ENCODE peak calls at places on chromosomes 16 and 17, in five cellular contexts. L is effector CD4-positive, alpha-beta T cell; G is stimulated activated CD4-positive, alpha-beta T cell treated with anti-CD3 and anti-CD28 coated beads, Interleukin-1b, Interleukin-23, amount 100 ng/mL, for 48 hours; A is mucosa of gallbladder; P is activated CD4-positive, alpha-beta T cell treated with anti-CD3 and anti-CD28 coated beads, Interleukin-2, amount 50 U/mL, for 48 hours. Z is an unnamed sample.

GRCh38 chr16:58661199-58661830 is 23.3 kb downstream of the SLC38A7 start:
- DNase-seq in L (no peak), G (peak), A (peak), P (no peak), Z (peak)

GRCh38 chr17:1095093-1095852 is 84.5 kb downstream of the ABR start:
- DNase-seq in L (no peak), G (no peak), A (no peak), P (no peak), Z (no peak)

GRCh38 chr16:65991149-65991701 is 375.3 kb upstream of the CDH5 start:
- DNase-seq in L (no peak), G (no peak), A (no peak), P (no peak), Z (no peak)

GRCh38 chr16:50292566-50292948 is 26.2 kb downstream of the ADCY7 start:
- DNase-seq in L (no peak), G (no peak), A (no peak), P (no peak), Z (no peak)

GRCh38 chr17:50764860-50765259 is 2.5 kb downstream of the ANKRD40CL start:
- DNase-seq in L (no peak), G (no peak), A (no peak), P (no peak), Z (no peak)

GRCh38 chr17:61536417-61536955 is 54.5 kb downstream of the NACA2 start:
- DNase-seq in L (no peak), G (no peak), A (no peak), P (no peak), Z (no peak)

GRCh38 chr17:66468241-66469087 is 166.1 kb downstream of the PRKCA start:
- DNase-seq in L (no peak), G (no peak), A (peak), P (peak), Z (no peak)

GRCh38 chr17:42067371-42068180 is 17.2 kb upstream of the C17orf113 start:
- DNase-seq in L (peak), G (peak), A (peak), P (peak), Z (peak)

GRCh38 chr16:16028311-16028999 is 79.0 kb downstream of the ABCC1 start:
- DNase-seq in L (no peak), G (no peak), A (no peak), P (no peak), Z (no peak)

GRCh38 chr16:84548971-84549844 is 44.7 kb upstream of the MEAK7 start:
- DNase-seq in L (peak), G (peak), A (no peak), P (peak), Z (no peak)

GRCh38 chr16:733382-734207 is 6.7 kb downstream of the HAGHL start:
- DNase-seq in L (peak), G (peak), A (no peak), P (peak), Z (no peak)

GRCh38 chr16:67015317-67015731 is 13.6 kb upstream of the CBFB start:
- DNase-seq in L (no peak), G (no peak), A (peak), P (no peak), Z (no peak)

GRCh38 chr17:38890410-38890746 is 20.5 kb downstream of the LASP1 start:
- DNase-seq in L (no peak), G (no peak), A (no peak), P (no peak), Z (no peak)

GRCh38 chr17:19958023-19958422 is 19.6 kb downstream of the AKAP10 start:
- DNase-seq in L (no peak), G (no peak), A (no peak), P (no peak), Z (no peak)

GRCh38 chr16:86595983-86596605 is 17.7 kb downstream of the FOXL1 start:
- DNase-seq in L (no peak), G (no peak), A (no peak), P (no peak), Z (no peak)

Z was measured in NCI-H774.